ENCODE peak calls at places on chromosome 2, in four cellular contexts. One of them, this sample, is unnamed.

GRCh38 chr2:176830362-176830761 is 382.2 kb upstream of the HNRNPA3 start:
- DNase-seq in astrocyte: no peak
- DNase-seq in fibroblast of pulmonary artery: no peak
- DNase-seq in ascending aorta: no peak
- DNase-seq in this sample: no peak

GRCh38 chr2:216665240-216665639 is 30.1 kb downstream of the IGFBP5 start:
- DNase-seq in astrocyte: peak; percentile 79
- DNase-seq in fibroblast of pulmonary artery: peak; percentile 58
- DNase-seq in ascending aorta: no peak
- DNase-seq in this sample: peak; percentile 37

GRCh38 chr2:68831688-68832087 is 39.5 kb downstream of the BMP10 start:
- DNase-seq in astrocyte: peak; percentile 75
- DNase-seq in fibroblast of pulmonary artery: peak; percentile 59
- DNase-seq in ascending aorta: no peak
- DNase-seq in this sample: peak; percentile 47

GRCh38 chr2:27123302-27124150 is at the start of gene ABHD1:
- DNase-seq in astrocyte: no peak
- DNase-seq in fibroblast of pulmonary artery: no peak
- DNase-seq in ascending aorta: peak; percentile 79
- DNase-seq in this sample: no peak

GRCh38 chr2:122191331-122191730 is 435.9 kb downstream of the TSN start:
- DNase-seq in astrocyte: no peak
- DNase-seq in fibroblast of pulmonary artery: peak; percentile 72
- DNase-seq in ascending aorta: no peak
- DNase-seq in this sample: peak; percentile 12

GRCh38 chr2:233356546-233357308 is 2.4 kb downstream of the DGKD start:
- DNase-seq in astrocyte: no peak
- DNase-seq in fibroblast of pulmonary artery: peak; percentile 30
- DNase-seq in ascending aorta: peak; percentile 54
- DNase-seq in this sample: no peak

GRCh38 chr2:12057436-12058166 is 311.2 kb downstream of the LPIN1 start:
- DNase-seq in astrocyte: peak; percentile 45
- DNase-seq in fibroblast of pulmonary artery: no peak
- DNase-seq in ascending aorta: peak; percentile 65
- DNase-seq in this sample: peak; percentile 26

GRCh38 chr2:51413726-51414125 is 381.8 kb upstream of the NRXN1 start:
- DNase-seq in astrocyte: peak; percentile 44
- DNase-seq in fibroblast of pulmonary artery: no peak
- DNase-seq in ascending aorta: no peak
- DNase-seq in this sample: peak; percentile 30

GRCh38 chr2:111662039-111662740 is 221.8 kb downstream of the ANAPC1 start:
- DNase-seq in astrocyte: peak; percentile 79
- DNase-seq in fibroblast of pulmonary artery: peak; percentile 63
- DNase-seq in ascending aorta: no peak
- DNase-seq in this sample: peak; percentile 61

GRCh38 chr2:219692521-219692920 is 65.1 kb downstream of the SLC4A3 start:
- DNase-seq in astrocyte: no peak
- DNase-seq in fibroblast of pulmonary artery: no peak
- DNase-seq in ascending aorta: no peak
- DNase-seq in this sample: no peak

GRCh38 chr2:26640331-26640745 is 828 bp downstream of the CIB4 start:
- DNase-seq in astrocyte: peak; percentile 56
- DNase-seq in fibroblast of pulmonary artery: peak; percentile 74
- DNase-seq in ascending aorta: no peak
- DNase-seq in this sample: peak; percentile 80

GRCh38 chr2:145874466-145874865 is 1354.5 kb upstream of the ZEB2 start:
- DNase-seq in astrocyte: peak; percentile 47
- DNase-seq in fibroblast of pulmonary artery: peak; percentile 62
- DNase-seq in ascending aorta: no peak
- DNase-seq in this sample: peak; percentile 92

GRCh38 chr2:172554352-172555271 is 1.3 kb upstream of the PDK1 start:
- DNase-seq in astrocyte: no peak
- DNase-seq in fibroblast of pulmonary artery: no peak
- DNase-seq in ascending aorta: no peak
- DNase-seq in this sample: peak; percentile 10

GRCh38 chr2:10305254-10305635 is 2.5 kb downstream of the HPCAL1 start:
- DNase-seq in astrocyte: peak; percentile 54
- DNase-seq in fibroblast of pulmonary artery: no peak
- DNase-seq in ascending aorta: no peak
- DNase-seq in this sample: peak; percentile 25

GRCh38 chr2:81324046-81324445 is 1019.5 kb upstream of the LRRTM1 start:
- DNase-seq in astrocyte: no peak
- DNase-seq in fibroblast of pulmonary artery: peak; percentile 7
- DNase-seq in ascending aorta: no peak
- DNase-seq in this sample: peak; percentile 7

GRCh38 chr2:88136817-88137216 is 9.0 kb upstream of the FABP1 start:
- DNase-seq in astrocyte: no peak
- DNase-seq in fibroblast of pulmonary artery: no peak
- DNase-seq in ascending aorta: no peak
- DNase-seq in this sample: no peak

GRCh38 chr2:232534940-232535735 is 4.4 kb upstream of the CHRNG start:
- DNase-seq in astrocyte: no peak
- DNase-seq in fibroblast of pulmonary artery: no peak
- DNase-seq in ascending aorta: no peak
- DNase-seq in this sample: no peak

GRCh38 chr2:191625016-191625415 is 52.9 kb upstream of the NABP1 start:
- DNase-seq in astrocyte: no peak
- DNase-seq in fibroblast of pulmonary artery: peak; percentile 65
- DNase-seq in ascending aorta: no peak
- DNase-seq in this sample: peak; percentile 86

GRCh38 chr2:242057379-242058040 is 188.0 kb downstream of the RTP5 start:
- DNase-seq in astrocyte: no peak
- DNase-seq in fibroblast of pulmonary artery: no peak
- DNase-seq in ascending aorta: no peak
- DNase-seq in this sample: no peak

GRCh38 chr2:23499419-23499818 is 114.4 kb downstream of the KLHL29 start:
- DNase-seq in astrocyte: no peak
- DNase-seq in fibroblast of pulmonary artery: peak; percentile 14
- DNase-seq in ascending aorta: no peak
- DNase-seq in this sample: no peak

GRCh38 chr2:20034821-20035220 is 16.6 kb downstream of the LAPTM4A start:
- DNase-seq in astrocyte: no peak
- DNase-seq in fibroblast of pulmonary artery: no peak
- DNase-seq in ascending aorta: no peak
- DNase-seq in this sample: no peak

GRCh38 chr2:130756041-130756720 is 841 bp downstream of the AMER3 start:
- DNase-seq in astrocyte: no peak
- DNase-seq in fibroblast of pulmonary artery: peak; percentile 13
- DNase-seq in ascending aorta: no peak
- DNase-seq in this sample: peak; percentile 6

GRCh38 chr2:118274841-118275510 is 186.7 kb downstream of the INSIG2 start:
- DNase-seq in astrocyte: peak; percentile 36
- DNase-seq in fibroblast of pulmonary artery: no peak
- DNase-seq in ascending aorta: no peak
- DNase-seq in this sample: no peak

GRCh38 chr2:149040451-149040850 is 2.0 kb downstream of the LYPD6B start:
- DNase-seq in astrocyte: no peak
- DNase-seq in fibroblast of pulmonary artery: no peak
- DNase-seq in ascending aorta: no peak
- DNase-seq in this sample: peak; percentile 5

GRCh38 chr2:84388921-84389490 is 70.1 kb downstream of the SUCLG1 start:
- DNase-seq in astrocyte: no peak
- DNase-seq in fibroblast of pulmonary artery: no peak
- DNase-seq in ascending aorta: no peak
- DNase-seq in this sample: no peak

GRCh38 chr2:226656367-226656766 is 143.3 kb downstream of the IRS1 start:
- DNase-seq in astrocyte: peak; percentile 55
- DNase-seq in fibroblast of pulmonary artery: no peak
- DNase-seq in ascending aorta: no peak
- DNase-seq in this sample: peak; percentile 47

GRCh38 chr2:3034396-3034795 is 343.2 kb downstream of the EIPR1 start:
- DNase-seq in astrocyte: no peak
- DNase-seq in fibroblast of pulmonary artery: no peak
- DNase-seq in ascending aorta: no peak
- DNase-seq in this sample: no peak

GRCh38 chr2:9110893-9111569 is 95.6 kb upstream of the ASAP2 start:
- DNase-seq in astrocyte: peak; percentile 29
- DNase-seq in fibroblast of pulmonary artery: no peak
- DNase-seq in ascending aorta: no peak
- DNase-seq in this sample: peak; percentile 35

GRCh38 chr2:30915485-30915884 is 108.2 kb upstream of the CAPN13 start:
- DNase-seq in astrocyte: no peak
- DNase-seq in fibroblast of pulmonary artery: no peak
- DNase-seq in ascending aorta: no peak
- DNase-seq in this sample: peak; percentile 2

GRCh38 chr2:38474058-38474457 is 97.0 kb upstream of the ATL2 start:
- DNase-seq in astrocyte: no peak
- DNase-seq in fibroblast of pulmonary artery: peak; percentile 56
- DNase-seq in ascending aorta: no peak
- DNase-seq in this sample: no peak

GRCh38 chr2:196275646-196276352 is 104.4 kb upstream of the STK17B start:
- DNase-seq in astrocyte: peak; percentile 29
- DNase-seq in fibroblast of pulmonary artery: no peak
- DNase-seq in ascending aorta: no peak
- DNase-seq in this sample: peak; percentile 79

GRCh38 chr2:118185210-118186109 is 97.2 kb downstream of the INSIG2 start:
- DNase-seq in astrocyte: peak; percentile 21
- DNase-seq in fibroblast of pulmonary artery: peak; percentile 15
- DNase-seq in ascending aorta: peak; percentile 84
- DNase-seq in this sample: peak; percentile 25

GRCh38 chr2:173044686-173045085 is 31.0 kb upstream of the MAP3K20 start:
- DNase-seq in astrocyte: no peak
- DNase-seq in fibroblast of pulmonary artery: no peak
- DNase-seq in ascending aorta: no peak
- DNase-seq in this sample: no peak

GRCh38 chr2:15527074-15527739 is 33.9 kb downstream of the NBAS start:
- DNase-seq in astrocyte: no peak
- DNase-seq in fibroblast of pulmonary artery: no peak
- DNase-seq in ascending aorta: no peak
- DNase-seq in this sample: no peak

GRCh38 chr2:227607969-227608368 is 6.7 kb downstream of the SCYGR3 start:
- DNase-seq in astrocyte: no peak
- DNase-seq in fibroblast of pulmonary artery: no peak
- DNase-seq in ascending aorta: no peak
- DNase-seq in this sample: no peak

GRCh38 chr2:119719261-119719627 is 40.2 kb downstream of the TMEM177 start:
- DNase-seq in astrocyte: no peak
- DNase-seq in fibroblast of pulmonary artery: no peak
- DNase-seq in ascending aorta: no peak
- DNase-seq in this sample: no peak

GRCh38 chr2:207041753-207042152 is 102.4 kb downstream of the CPO start:
- DNase-seq in astrocyte: no peak
- DNase-seq in fibroblast of pulmonary artery: no peak
- DNase-seq in ascending aorta: no peak
- DNase-seq in this sample: peak; percentile 12
- H3K4me3 ChIP-seq in astrocyte: no peak overlapping the region
- H3K4me3 ChIP-seq in fibroblast of pulmonary artery: no peak overlapping the region
- H3K4me3 ChIP-seq in ascending aorta: peak overlapping the region; percentile 54
- H3K4me3 ChIP-seq in this sample: peak overlapping the region; percentile 43

DNA sequence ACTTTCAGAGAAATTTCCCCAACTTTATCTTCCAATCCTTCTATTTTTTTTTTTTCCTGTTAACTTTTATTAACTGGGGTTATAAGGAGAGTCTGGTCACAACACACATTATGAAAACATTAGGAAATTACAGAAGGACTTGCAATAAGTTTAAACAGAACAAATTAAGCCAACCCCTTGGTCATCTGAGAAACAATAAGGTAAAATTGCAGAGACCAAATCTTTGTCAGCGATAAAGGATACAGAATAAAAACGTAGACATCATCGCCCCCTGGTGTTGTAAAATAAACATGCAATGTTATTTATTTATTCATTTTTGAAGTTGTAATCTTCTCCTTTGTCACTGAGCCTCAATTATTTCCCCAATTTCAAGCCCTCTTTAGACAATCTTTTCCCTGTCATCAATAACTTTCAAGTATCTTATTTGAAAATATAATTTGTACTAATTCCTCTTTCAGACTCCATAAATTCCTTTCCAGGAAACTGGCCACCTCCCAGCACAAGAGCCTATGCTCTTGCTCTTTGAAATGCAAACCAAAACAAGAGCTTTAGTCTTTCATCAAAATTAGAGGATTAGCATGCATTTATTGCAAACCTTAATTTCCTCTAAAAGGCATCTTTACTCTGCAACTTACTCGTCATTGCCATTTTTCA is 19.5 kb downstream of the G6PC2 start:
- DNase-seq in astrocyte: no peak
- DNase-seq in fibroblast of pulmonary artery: peak; percentile 63
- DNase-seq in ascending aorta: no peak
- DNase-seq in this sample: peak; percentile 61
- TF ChIP-seq CTCF in astrocyte: peak; percentile 55
- TF ChIP-seq CTCF in fibroblast of pulmonary artery: peak; percentile 48
- TF ChIP-seq CTCF in ascending aorta: peak; percentile 22
- TF ChIP-seq CTCF in this sample: peak; percentile 54

GRCh38 chr2:188227713-188228112 is 64.0 kb upstream of the GULP1 start:
- DNase-seq in astrocyte: no peak
- DNase-seq in fibroblast of pulmonary artery: no peak
- DNase-seq in ascending aorta: no peak
- DNase-seq in this sample: no peak
- H3K4me3 ChIP-seq in astrocyte: no peak overlapping the region
- H3K4me3 ChIP-seq in fibroblast of pulmonary artery: no peak overlapping the region
- H3K4me3 ChIP-seq in ascending aorta: no peak overlapping the region
- H3K4me3 ChIP-seq in this sample: no peak overlapping the region

GRCh38 chr2:217775920-217776503 is 226.8 kb downstream of the TNS1 start:
- DNase-seq in astrocyte: no peak
- DNase-seq in fibroblast of pulmonary artery: no peak
- DNase-seq in ascending aorta: no peak
- DNase-seq in this sample: no peak
- TF ChIP-seq CTCF in astrocyte: no peak
- TF ChIP-seq CTCF in fibroblast of pulmonary artery: no peak
- TF ChIP-seq CTCF in ascending aorta: no peak
- TF ChIP-seq CTCF in this sample: no peak

DNA sequence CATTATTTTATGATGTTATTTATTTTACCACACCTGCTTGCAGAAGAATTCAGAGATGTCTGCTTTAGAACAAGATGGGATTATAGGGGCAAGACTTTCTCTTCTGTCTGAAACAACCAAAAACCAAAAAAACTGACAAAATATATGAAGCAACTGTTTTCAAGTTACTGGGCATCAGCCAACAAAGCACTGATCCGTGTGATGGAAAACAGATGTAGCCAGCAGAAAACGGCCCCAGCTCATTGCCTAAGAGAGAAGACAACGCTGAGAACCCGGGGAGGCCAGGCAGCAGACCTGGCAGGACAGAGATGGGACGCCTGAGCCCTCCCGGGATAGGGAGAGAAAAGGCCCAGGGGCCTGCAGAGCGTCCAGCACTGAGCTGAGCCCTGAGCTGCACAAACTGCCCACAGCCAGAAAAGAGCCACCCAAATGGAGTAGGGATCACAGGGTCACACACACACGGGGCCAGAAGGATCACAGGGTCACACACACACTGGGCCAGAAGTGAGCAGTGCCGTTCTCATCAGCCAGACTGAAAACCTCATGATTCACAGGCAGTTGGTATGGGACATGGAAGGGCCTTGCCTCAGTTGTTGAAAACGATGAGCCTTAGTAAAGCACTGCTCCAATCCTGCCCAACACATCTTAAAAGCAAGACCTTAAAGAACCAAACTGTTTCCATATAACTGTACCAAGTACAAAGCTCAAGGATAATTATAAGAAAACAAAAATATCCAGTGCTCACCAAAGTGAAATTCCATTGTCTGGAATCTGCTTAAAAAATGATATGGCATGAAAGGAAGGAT is 12.1 kb downstream of the PXDN start:
- DNase-seq in astrocyte: peak; percentile 91
- DNase-seq in fibroblast of pulmonary artery: peak; percentile 93
- DNase-seq in ascending aorta: peak; percentile 62
- DNase-seq in this sample: peak; percentile 92
- H3K4me3 ChIP-seq in astrocyte: peak overlapping the region; percentile 37
- H3K4me3 ChIP-seq in fibroblast of pulmonary artery: no peak overlapping the region
- H3K4me3 ChIP-seq in ascending aorta: no peak overlapping the region
- H3K4me3 ChIP-seq in this sample: no peak overlapping the region